ENCODE peak calls at places on chromosomes 16 and 17, in seven cellular contexts. One of them, this sample, is unnamed.

GRCh38 chr16:50059669-50060068 is 6.1 kb upstream of the HEATR3 start:
- DNase-seq in left colon: no peak
- DNase-seq in activated T-helper 1 cell treated with Interleukin-2 at 50 U/mL for 16 hours: no peak
- DNase-seq in astrocyte: no peak
- DNase-seq in amniotic epithelial cell: no peak
- DNase-seq in neural crest cell: no peak
- DNase-seq in AG04450: no peak
- DNase-seq in this sample: no peak

GRCh38 chr16:12188674-12189249 is 212.2 kb downstream of the SNX29 start:
- DNase-seq in left colon: peak
- DNase-seq in activated T-helper 1 cell treated with Interleukin-2 at 50 U/mL for 16 hours: no peak
- DNase-seq in astrocyte: no peak
- DNase-seq in amniotic epithelial cell: no peak
- DNase-seq in neural crest cell: no peak
- DNase-seq in AG04450: no peak
- DNase-seq in this sample: no peak

GRCh38 chr17:68771867-68772515 is 170.8 kb upstream of the FAM20A start:
- DNase-seq in left colon: no peak
- DNase-seq in activated T-helper 1 cell treated with Interleukin-2 at 50 U/mL for 16 hours: no peak
- DNase-seq in astrocyte: peak
- DNase-seq in amniotic epithelial cell: peak
- DNase-seq in neural crest cell: no peak
- DNase-seq in AG04450: peak
- DNase-seq in this sample: no peak

GRCh38 chr17:78525511-78526160 is 51.6 kb downstream of the DNAH17 start:
- DNase-seq in left colon: no peak
- DNase-seq in activated T-helper 1 cell treated with Interleukin-2 at 50 U/mL for 16 hours: no peak
- DNase-seq in astrocyte: no peak
- DNase-seq in amniotic epithelial cell: no peak
- DNase-seq in neural crest cell: no peak
- DNase-seq in AG04450: no peak
- DNase-seq in this sample: no peak

GRCh38 chr16:2468142-2468724 is 2.9 kb upstream of the NTN3 start:
- DNase-seq in left colon: no peak
- DNase-seq in activated T-helper 1 cell treated with Interleukin-2 at 50 U/mL for 16 hours: no peak
- DNase-seq in astrocyte: no peak
- DNase-seq in amniotic epithelial cell: no peak
- DNase-seq in neural crest cell: no peak
- DNase-seq in AG04450: no peak
- DNase-seq in this sample: peak

GRCh38 chr16:1078579-1079021 is 6.1 kb downstream of the SSTR5 start:
- DNase-seq in left colon: peak
- DNase-seq in activated T-helper 1 cell treated with Interleukin-2 at 50 U/mL for 16 hours: no peak
- DNase-seq in astrocyte: peak
- DNase-seq in amniotic epithelial cell: peak
- DNase-seq in neural crest cell: no peak
- DNase-seq in AG04450: no peak
- DNase-seq in this sample: no peak

GRCh38 chr17:79484600-79485398 is 126.1 kb downstream of the RBFOX3 start:
- DNase-seq in left colon: no peak
- DNase-seq in activated T-helper 1 cell treated with Interleukin-2 at 50 U/mL for 16 hours: no peak
- DNase-seq in astrocyte: no peak
- DNase-seq in amniotic epithelial cell: no peak
- DNase-seq in neural crest cell: no peak
- DNase-seq in AG04450: no peak
- DNase-seq in this sample: no peak

GRCh38 chr16:12794486-12795399 is 8.9 kb downstream of the CPPED1 start:
- DNase-seq in left colon: no peak
- DNase-seq in activated T-helper 1 cell treated with Interleukin-2 at 50 U/mL for 16 hours: no peak
- DNase-seq in astrocyte: no peak
- DNase-seq in amniotic epithelial cell: no peak
- DNase-seq in neural crest cell: no peak
- DNase-seq in AG04450: no peak
- DNase-seq in this sample: no peak

This sample was measured in ecto neural progenitor cell.